ENCODE peak calls at places on chromosomes 3 and 15, in five cellular contexts. R, M, O, A and Q are unnamed samples.

GRCh38 chr3:193585530-193585929 is 7.5 kb upstream of the OPA1 start:
- DNase-seq in R (no peak), A (no peak), O (no peak), M (no peak), Q (no peak)

GRCh38 chr15:44726568-44727461 is 9.5 kb upstream of the TRIM69 start:
- DNase-seq in R (no peak), M (no peak), O (peak), A (peak), Q (peak)

GRCh38 chr15:99275525-99276128 is 24.3 kb downstream of the LRRC28 start:
- DNase-seq in R (no peak), O (no peak), A (no peak), M (no peak), Q (no peak)

GRCh38 chr15:71572452-71573053 is 237.8 kb upstream of the NR2E3 start:
- DNase-seq in R (no peak), M (peak), A (no peak), O (no peak), Q (no peak)

GRCh38 chr3:122628567-122628966 is 51.1 kb downstream of the PARP15 start:
- DNase-seq in A (no peak), M (no peak), O (no peak), R (no peak), Q (no peak)

GRCh38 chr3:9912294-9912935 is 4.5 kb upstream of the IL17RC start:
- DNase-seq in M (no peak), R (no peak), O (no peak), A (no peak), Q (no peak)

GRCh38 chr3:185948292-185948691 is 10.5 kb upstream of the TRA2B start:
- DNase-seq in A (no peak), O (no peak), M (no peak), R (no peak), Q (no peak)

GRCh38 chr3:142267269-142267668 is 41.9 kb upstream of the GK5 start:
- DNase-seq in M (no peak), O (no peak), A (no peak), R (no peak), Q (no peak)

GRCh38 chr3:126398423-126399347 is 4.0 kb downstream of the CFAP100 start:
- DNase-seq in M (no peak), R (no peak), A (no peak), O (no peak), Q (no peak)

GRCh38 chr3:95707268-95707667 is 1107.1 kb upstream of the EPHA6 start:
- DNase-seq in O (no peak), M (no peak), A (no peak), R (no peak), Q (no peak)

GRCh38 chr15:56168394-56168793 is 75.3 kb downstream of the RFX7 start:
- DNase-seq in R (no peak), A (no peak), O (no peak), M (no peak), Q (no peak)

GRCh38 chr3:19645093-19645492 is 288.9 kb downstream of the EFHB start:
- DNase-seq in O (no peak), A (no peak), M (no peak), R (no peak), Q (no peak)

GRCh38 chr15:34619151-34619550 is 35.7 kb upstream of the GOLGA8B start:
- DNase-seq in R (no peak), O (no peak), M (no peak), A (no peak), Q (no peak)

GRCh38 chr15:71207141-71207540 is 91.9 kb downstream of the THSD4 start:
- DNase-seq in O (no peak), M (no peak), R (no peak), A (no peak), Q (no peak)

GRCh38 chr15:81274932-81275341 is 49.0 kb downstream of the STARD5 start:
- DNase-seq in O (peak), A (peak), M (peak), R (peak), Q (peak)

GRCh38 chr3:29696311-29696710 is 415.4 kb downstream of the RBMS3 start:
- DNase-seq in R (no peak), M (no peak), O (no peak), A (no peak), Q (no peak)

GRCh38 chr3:24963762-24964625 is 464.1 kb upstream of the RARB start:
- DNase-seq in R (no peak), M (peak), A (no peak), O (no peak), Q (peak)

GRCh38 chr15:65824031-65824743 is 32.1 kb upstream of the DENND4A start:
- DNase-seq in R (peak), O (no peak), M (peak), A (peak), Q (peak)

GRCh38 chr3:196501316-196502064 is 2.1 kb downstream of the RNF168 start:
- DNase-seq in A (no peak), O (no peak), M (no peak), R (no peak), Q (peak)

GRCh38 chr3:157428957-157429356 is 7.7 kb upstream of the PTX3 start:
- DNase-seq in O (no peak), M (no peak), A (no peak), R (no peak), Q (no peak)

GRCh38 chr15:90610220-90610619 is 80.5 kb downstream of the CRTC3 start:
- DNase-seq in M (no peak), R (no peak), A (no peak), O (no peak), Q (no peak)

GRCh38 chr15:70036585-70037343 is 61.0 kb downstream of the TLE3 start:
- DNase-seq in O (no peak), A (no peak), M (no peak), R (no peak), Q (no peak)

GRCh38 chr3:69048990-69049389 is 3.1 kb downstream of the TMF1 start:
- DNase-seq in O (no peak), R (no peak), A (no peak), M (no peak), Q (no peak)

GRCh38 chr15:24848050-24848449 is 106.7 kb upstream of the SNRPN start:
- DNase-seq in A (no peak), R (peak), M (no peak), O (no peak), Q (no peak)

GRCh38 chr3:23668430-23668904 is 137.3 kb upstream of the UBE2E1 start:
- DNase-seq in R (no peak), O (no peak), M (no peak), A (peak), Q (peak)

GRCh38 chr3:113532698-113533533 is 561 bp downstream of the SIDT1 start:
- DNase-seq in M (peak), R (peak), A (no peak), O (peak), Q (no peak)

GRCh38 chr15:57671636-57672035 is 34.9 kb upstream of the POLR2M start:
- DNase-seq in R (no peak), A (no peak), O (no peak), M (no peak), Q (no peak)

GRCh38 chr3:119405315-119405714 is 58.1 kb downstream of the TMEM39A start:
- DNase-seq in R (no peak), A (no peak), M (no peak), O (no peak), Q (no peak)

GRCh38 chr3:145936986-145937385 is 224.0 kb downstream of the PLOD2 start:
- DNase-seq in R (no peak), M (no peak), O (no peak), A (no peak), Q (no peak)

GRCh38 chr15:28943146-28943545 is 57.4 kb downstream of the APBA2 start:
- DNase-seq in O (no peak), R (no peak), M (no peak), A (peak), Q (no peak)

GRCh38 chr3:193240436-193240849 is 579 bp upstream of the PLAAT1 start:
- DNase-seq in M (peak), A (no peak), R (no peak), O (no peak), Q (no peak)

GRCh38 chr3:7289113-7289512 is 428.2 kb downstream of the GRM7 start:
- DNase-seq in A (no peak), R (no peak), M (no peak), O (no peak), Q (no peak)

GRCh38 chr3:150352931-150353330 is 55.2 kb upstream of the TSC22D2 start:
- DNase-seq in A (no peak), O (no peak), M (no peak), R (no peak), Q (no peak)

GRCh38 chr3:149706905-149707304 is 45.4 kb downstream of the COMMD2 start:
- DNase-seq in A (no peak), O (no peak), R (no peak), M (no peak), Q (no peak)

GRCh38 chr15:67164811-67165652 is 89.4 kb downstream of the AAGAB start:
- DNase-seq in R (no peak), M (no peak), A (no peak), O (no peak), Q (no peak)

GRCh38 chr15:65414841-65415621 is 7.7 kb downstream of the IGDCC4 start:
- DNase-seq in M (peak), A (peak), O (no peak), R (no peak), Q (no peak)

GRCh38 chr15:86916671-86917450 is 837.2 kb downstream of the AGBL1 start:
- DNase-seq in O (no peak), R (no peak), M (no peak), A (no peak), Q (no peak)

GRCh38 chr3:117567903-117568302 is 858.3 kb downstream of the TUSC7 start:
- DNase-seq in R (no peak), O (no peak), M (no peak), A (no peak), Q (no peak)

GRCh38 chr3:72274511-72275295 is 489.8 kb upstream of the PROK2 start:
- DNase-seq in M (no peak), R (no peak), O (no peak), A (peak), Q (no peak)